ENCODE peak calls at places on chromosome 1, in seven cellular contexts. G is omental fat pad; U is bronchial epithelial cell; V is tibial artery; C is CD8-positive, alpha-beta T cell; F is left ventricle myocardium inferior; I is heart right ventricle. K is an unnamed sample.

GRCh38 chr1:51463561-51463960 is 55.5 kb downstream of the EPS15 start:
- DNase-seq in G (no peak), U (no peak), V (no peak), C (no peak), F (no peak), I (no peak), K (no peak)

GRCh38 chr1:183872406-183872805 is 67.5 kb downstream of the RGL1 start:
- DNase-seq in G (no peak), U (no peak), V (no peak), C (no peak), F (no peak), I (no peak), K (no peak)

GRCh38 chr1:19423130-19423529 is 62.2 kb downstream of the CAPZB start:
- DNase-seq in G (no peak), U (no peak), V (no peak), C (no peak), F (no peak), I (no peak), K (no peak)

GRCh38 chr1:155184835-155185782 is 11.5 kb downstream of the TRIM46 start:
- DNase-seq in G (no peak), U (no peak), V (no peak), C (no peak), F (peak; percentile 47), I (no peak), K (no peak)

GRCh38 chr1:43982241-43982640 is 3.2 kb downstream of the B4GALT2 start:
- DNase-seq in G (no peak), U (no peak), V (no peak), C (no peak), F (no peak), I (no peak), K (no peak)

GRCh38 chr1:160567858-160568682 is 11.2 kb downstream of the CD84 start:
- DNase-seq in G (no peak), U (no peak), V (no peak), C (peak; percentile 65), F (no peak), I (no peak), K (no peak)

GRCh38 chr1:10975567-10976326 is 36.7 kb upstream of the TARDBP start:
- DNase-seq in G (no peak), U (peak; percentile 71), V (no peak), C (no peak), F (no peak), I (no peak), K (peak; percentile 82)

GRCh38 chr1:63635681-63636080 is 42.5 kb downstream of the PGM1 start:
- DNase-seq in G (no peak), U (no peak), V (no peak), C (no peak), F (no peak), I (no peak), K (no peak)

GRCh38 chr1:3971981-3972380 is 71.9 kb upstream of the C1orf174 start:
- DNase-seq in G (no peak), U (no peak), V (no peak), C (no peak), F (no peak), I (no peak), K (no peak)

GRCh38 chr1:78536427-78536826 is 45.7 kb downstream of the PTGFR start:
- DNase-seq in G (no peak), U (peak; percentile 37), V (no peak), C (no peak), F (no peak), I (no peak), K (no peak)

GRCh38 chr1:220367833-220368232 is 95.6 kb upstream of the RAB3GAP2 start:
- DNase-seq in G (no peak), U (no peak), V (no peak), C (no peak), F (no peak), I (no peak), K (no peak)

GRCh38 chr1:210369425-210369824 is 40.7 kb downstream of the HHAT start:
- DNase-seq in G (no peak), U (no peak), V (no peak), C (no peak), F (no peak), I (no peak), K (no peak)

GRCh38 chr1:25573961-25574360 is 30.6 kb downstream of the LDLRAP1 start:
- DNase-seq in G (no peak), U (no peak), V (no peak), C (no peak), F (no peak), I (no peak), K (no peak)

GRCh38 chr1:235642021-235642942 is 7.3 kb downstream of the GNG4 start:
- DNase-seq in G (no peak), U (peak; percentile 30), V (no peak), C (peak; percentile 53), F (no peak), I (no peak), K (peak; percentile 63)

GRCh38 chr1:233448290-233448689 is 120.8 kb downstream of the MAP3K21 start:
- DNase-seq in G (no peak), U (no peak), V (no peak), C (no peak), F (no peak), I (no peak), K (no peak)

GRCh38 chr1:53449026-53449425 is 10.2 kb upstream of the DMRTB1 start:
- DNase-seq in G (no peak), U (peak; percentile 15), V (no peak), C (no peak), F (no peak), I (no peak), K (peak; percentile 15)

GRCh38 chr1:53449693-53450092 is 9.5 kb upstream of the DMRTB1 start:
- DNase-seq in G (no peak), U (no peak), V (no peak), C (no peak), F (no peak), I (no peak), K (no peak)

GRCh38 chr1:53447413-53447812 is 11.8 kb upstream of the DMRTB1 start:
- DNase-seq in G (no peak), U (no peak), V (no peak), C (no peak), F (no peak), I (no peak), K (no peak)

GRCh38 chr1:53448241-53448841 is 10.9 kb upstream of the DMRTB1 start:
- DNase-seq in G (no peak), U (no peak), V (no peak), C (no peak), F (no peak), I (no peak), K (no peak)

DNA sequence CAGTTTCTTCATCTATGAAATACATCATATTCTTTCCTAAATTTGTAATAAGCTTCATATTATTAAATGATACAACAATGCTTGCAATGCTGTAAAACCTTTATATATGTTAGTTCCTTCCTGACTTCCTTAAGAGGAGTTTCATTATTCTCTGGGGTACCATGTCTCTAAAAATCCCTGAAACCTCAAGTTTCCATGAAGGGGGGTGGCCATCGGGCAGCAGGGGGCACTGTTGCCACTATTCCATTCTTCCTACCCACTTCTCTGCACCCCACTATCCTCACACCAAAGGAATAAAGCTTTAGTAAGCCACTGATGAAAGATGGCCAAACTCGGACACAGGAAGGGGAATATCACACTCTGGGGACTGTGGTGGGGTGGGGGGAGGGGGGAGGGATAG is 9.0 kb upstream of the DMRTB1 start:
- DNase-seq in G (no peak), U (no peak), V (no peak), C (no peak), F (no peak), I (no peak), K (no peak)
- TF ChIP-seq CTCF in G (no peak), U (peak; percentile 30), V (no peak), C (no peak), F (peak; percentile 31), I (no peak), K (no peak)

GRCh38 chr1:115035652-115036051 is 6.0 kb downstream of the TSHB start:
- DNase-seq in G (no peak), U (no peak), V (no peak), C (no peak), F (no peak), I (no peak), K (no peak)

GRCh38 chr1:115036814-115037535 is 7.3 kb downstream of the TSHB start:
- DNase-seq in G (no peak), U (no peak), V (no peak), C (no peak), F (no peak), I (no peak), K (no peak)

GRCh38 chr1:115041654-115042053 is 12.0 kb downstream of the TSHB start:
- DNase-seq in G (no peak), U (peak; percentile 65), V (no peak), C (no peak), F (no peak), I (no peak), K (peak; percentile 34)

DNA sequence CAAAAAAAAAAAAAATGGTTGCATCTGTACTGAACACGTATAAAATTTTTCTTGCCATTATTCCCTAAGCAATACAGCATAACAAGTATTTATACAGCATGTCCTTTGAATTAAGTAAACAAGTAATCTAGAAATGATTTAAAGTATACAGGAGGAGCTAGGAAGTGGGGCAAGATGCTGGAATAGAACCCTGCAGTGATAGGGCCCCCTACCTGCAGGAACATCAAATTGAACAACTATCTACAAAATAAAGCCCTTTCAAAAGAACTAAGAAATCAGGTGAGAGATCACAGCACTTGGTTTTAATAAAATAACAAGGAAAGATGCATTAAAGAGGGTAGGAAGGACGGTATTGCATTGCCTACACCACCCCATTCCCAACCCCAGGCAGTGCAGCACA is 10.9 kb downstream of the TSHB start:
- DNase-seq in G (no peak), U (no peak), V (no peak), C (no peak), F (no peak), I (no peak), K (no peak)
- TF ChIP-seq CTCF in G (no peak), U (no peak), V (no peak), C (no peak), F (no peak), I (no peak), K (no peak)

DNA sequence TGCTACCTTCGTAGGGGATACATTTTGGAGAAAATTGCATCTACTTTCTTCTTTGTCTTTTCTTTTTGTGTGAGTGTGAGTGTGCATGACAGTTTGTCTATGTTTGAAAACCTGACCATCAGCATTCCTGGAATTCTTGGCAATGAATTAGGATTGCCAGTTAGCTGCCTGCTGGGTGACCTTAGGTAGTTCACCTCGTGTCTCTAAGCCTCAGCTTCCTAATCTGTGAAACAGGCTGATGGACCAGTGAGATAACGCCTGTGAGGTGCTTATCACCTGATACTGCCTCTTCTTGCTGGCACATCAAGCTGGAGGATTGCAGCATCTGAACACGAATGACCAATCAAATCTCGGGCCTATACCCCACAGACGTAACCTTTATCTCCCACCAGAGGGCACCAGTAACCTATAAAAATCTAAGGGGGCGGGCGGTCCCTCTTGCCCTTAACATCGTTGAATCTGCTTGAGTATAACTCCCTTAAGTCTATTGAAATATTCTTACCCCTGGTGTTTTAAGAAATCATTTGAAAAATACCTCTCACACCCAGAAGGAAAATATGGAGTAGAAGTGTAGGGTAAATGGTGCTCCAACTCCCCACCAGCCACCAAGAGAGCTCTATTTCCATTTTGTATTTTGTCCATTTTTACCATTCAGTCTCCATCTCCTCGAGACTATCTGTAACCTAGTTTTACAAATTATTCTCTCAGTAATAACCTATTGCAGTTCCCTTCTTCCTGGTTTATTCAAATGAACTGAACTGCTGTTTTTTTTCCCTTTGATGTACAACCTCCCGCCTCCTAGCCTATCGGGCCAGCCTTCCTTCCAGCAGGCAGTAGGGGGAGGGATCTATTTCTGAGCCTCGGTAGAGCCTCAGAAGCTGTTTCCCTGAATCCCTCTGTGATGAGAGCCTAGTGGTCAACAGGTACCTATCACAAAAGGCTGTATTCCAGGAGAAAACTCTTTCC is 49.7 kb downstream of the MDM4 start:
- DNase-seq in G (no peak), U (peak; percentile 70), V (no peak), C (peak; percentile 34), F (no peak), I (peak; percentile 41), K (peak; percentile 95)
- TF ChIP-seq CTCF in G (peak; percentile 51), U (peak; percentile 53), V (peak; percentile 40), C (peak; percentile 70), F (peak; percentile 73), I (peak; percentile 66), K (peak; percentile 59)

GRCh38 chr1:58155418-58156123 is 391.0 kb downstream of the OMA1 start:
- DNase-seq in G (no peak), U (peak; percentile 14), V (no peak), C (no peak), F (peak; percentile 38), I (peak; percentile 44), K (no peak)
- TF ChIP-seq CTCF in G (no peak), U (peak; percentile 61), V (peak; percentile 7), C (no peak), F (peak; percentile 72), I (peak; percentile 58), K (no peak)